ENCODE peak calls at places on chromosomes 4 and X, in six cellular contexts. A is K562, W is HepG2, J is GM12878, S is SK-N-SH, B is H1. E is an unnamed sample. For H3K27me3, the result is how much of the 10 kb centered on the place peaks cover.

GRCh38 chr4:48340276-48340904 is 939 bp upstream of the SLAIN2 start:
- DNase-seq in A (peak), W (no peak), J (no peak), S (no peak), B (no peak), E (peak)

GRCh38 chr4:38695844-38696243 is 31.8 kb downstream of the KLF3 start:
- DNase-seq in J (no peak), A (no peak), S (no peak), B (no peak), W (no peak), E (no peak)

GRCh38 chrX:71989768-71990167 is 79.1 kb downstream of the NHSL2 start:
- DNase-seq in A (no peak), J (no peak), B (no peak), S (no peak), W (no peak), E (no peak)

GRCh38 chrX:426881-427280 is 40.2 kb upstream of the PPP2R3B start:
- DNase-seq in A (no peak), J (no peak), S (no peak), B (no peak), W (no peak), E (no peak)

GRCh38 chrX:874061-874460 is 243.5 kb downstream of the SHOX start:
- DNase-seq in J (no peak), B (no peak), W (no peak), A (no peak), S (no peak), E (no peak)

GRCh38 chr4:55398966-55399365 is 3.2 kb downstream of the TMEM165 start:
- DNase-seq in B (no peak), W (peak), J (no peak), S (peak), A (peak), E (no peak)

GRCh38 chr4:122854860-122855259 is 28.2 kb downstream of the FGF2 start:
- DNase-seq in W (no peak), B (no peak), S (no peak), J (no peak), A (no peak), E (no peak)

GRCh38 chr4:38857354-38858096 is 908 bp upstream of the TLR6 start:
- DNase-seq in W (no peak), S (no peak), A (peak), B (no peak), J (peak), E (peak)

GRCh38 chr4:73127839-73128448 is 58.4 kb upstream of the COX18 start:
- DNase-seq in J (no peak), W (peak), A (peak), B (no peak), S (peak), E (no peak)

GRCh38 chrX:106178826-106179225 is 10.7 kb downstream of the PWWP3B start:
- DNase-seq in S (no peak), B (no peak), A (no peak), W (no peak), J (no peak), E (no peak)

GRCh38 chrX:30572004-30572403 is 5.6 kb downstream of the TASL start:
- DNase-seq in S (no peak), W (peak), J (peak), A (no peak), B (no peak), E (no peak)

GRCh38 chr4:121324331-121324730 is 56.5 kb downstream of the QRFPR start:
- DNase-seq in S (no peak), B (no peak), A (no peak), W (no peak), J (no peak), E (no peak)

GRCh38 chr4:53900275-53900649 is 164.1 kb downstream of the CHIC2 start:
- DNase-seq in B (no peak), W (no peak), S (no peak), A (no peak), J (no peak), E (no peak)
- H3K27ac ChIP-seq in B (no peak), W (no peak), S (peak), A (no peak), J (no peak), E (no peak)

GRCh38 chr4:4849524-4850193 is 9.8 kb upstream of the MSX1 start:
- DNase-seq in B (no peak), S (no peak), W (no peak), A (no peak), J (no peak), E (no peak)
- H3K27me3 ChIP-seq in B (half or more), S (under half), W (under half), A (half or more), J (under half), E (under half)

GRCh38 chrX:97494756-97495372 is 611.2 kb downstream of the RPA4 start:
- DNase-seq in W (no peak), A (no peak), J (peak), S (no peak), B (no peak), E (no peak)
- TF ChIP-seq GABPA in W (no peak), A (no peak), J (no peak), S (no peak), B (no peak), E (no peak)

GRCh38 chrX:10754445-10754844 is 134.1 kb upstream of the MID1 start:
- DNase-seq in S (peak), W (no peak), A (no peak), B (no peak), J (no peak), E (no peak)
- H3K27ac ChIP-seq in S (peak), W (no peak), A (no peak), B (no peak), J (no peak), E (no peak)

DNA sequence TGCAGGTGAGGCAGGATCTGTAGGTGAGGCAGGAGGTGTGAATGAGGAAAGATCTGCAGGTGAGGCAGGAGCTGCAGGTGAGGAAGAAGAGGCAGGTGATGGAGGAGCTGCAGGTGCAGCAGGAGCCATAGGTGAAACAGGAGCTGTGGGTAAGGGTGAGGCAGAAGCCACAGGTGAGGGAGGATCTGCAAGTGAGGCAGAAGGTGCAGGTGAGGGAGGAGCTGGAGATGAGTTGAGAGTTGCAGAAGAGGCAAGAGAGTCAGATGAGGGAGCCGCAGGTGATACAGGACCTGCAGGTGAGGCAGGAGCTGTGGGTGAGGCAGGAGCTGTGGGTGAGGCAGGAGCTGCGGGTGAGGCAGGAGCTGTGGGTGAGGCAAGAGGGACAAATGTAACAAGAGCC is 27.1 kb upstream of the PNMA3 start:
- DNase-seq in A (no peak), S (no peak), J (no peak), W (no peak), B (no peak), E (no peak)
- H3K27me3 ChIP-seq in A (under half), S (under half), J (under half), W (under half), B (under half), E (under half)

DNA sequence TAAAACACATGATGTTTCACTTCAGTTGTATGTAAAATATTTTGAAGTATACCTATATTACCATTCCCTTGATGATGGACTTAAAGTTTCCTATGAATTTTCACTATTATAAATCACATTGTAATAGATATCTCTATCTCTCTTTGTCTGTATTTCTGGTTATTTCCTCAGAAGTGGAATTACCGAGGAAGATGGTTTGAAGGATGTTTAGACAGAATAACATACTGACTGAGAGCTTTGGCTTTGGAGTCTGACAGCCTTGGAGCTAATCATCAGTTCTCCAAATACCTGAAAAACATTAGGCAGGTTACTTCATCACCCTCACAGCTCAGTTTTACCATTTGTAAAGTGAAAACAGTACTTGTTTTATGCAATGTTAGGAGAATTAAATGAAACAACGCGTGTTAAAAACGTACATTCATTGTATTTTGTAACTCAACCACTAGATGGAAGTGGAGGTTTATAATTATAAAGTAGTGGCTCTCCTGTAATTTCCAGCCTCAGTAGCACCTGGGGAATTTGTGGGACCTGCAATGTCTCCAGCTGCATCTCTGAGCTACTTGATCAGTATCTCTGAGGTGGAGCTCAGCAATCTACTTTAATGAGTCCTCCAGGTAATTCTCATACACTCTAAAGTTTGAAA is 14.3 kb downstream of the JCHAIN start:
- DNase-seq in J (no peak), A (peak), B (peak), S (peak), W (peak), E (no peak)
- TF ChIP-seq GABPA in J (no peak), A (no peak), B (no peak), S (no peak), W (no peak), E (no peak)

DNA sequence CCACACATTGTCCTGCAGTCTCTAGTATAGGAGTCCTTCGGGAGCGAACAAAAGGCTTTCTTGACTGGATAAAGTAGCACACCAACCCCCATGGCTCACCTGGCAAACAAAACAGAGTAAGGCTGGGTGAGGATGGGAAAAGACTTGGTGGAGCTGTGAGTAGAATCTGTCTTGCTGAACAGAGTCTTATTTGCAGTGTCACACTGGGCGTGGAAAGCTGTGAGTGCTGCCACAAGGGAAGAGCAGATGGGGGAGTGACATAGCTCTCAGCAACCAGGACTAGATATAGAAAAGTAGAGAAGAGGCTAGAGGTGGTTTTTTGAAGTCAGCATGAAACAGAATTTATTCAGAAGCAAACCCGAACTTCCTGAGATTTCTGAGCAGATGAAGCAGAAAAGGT is 137.2 kb upstream of the ESX1 start:
- DNase-seq in W (no peak), S (no peak), B (no peak), A (peak), J (no peak), E (no peak)
- H3K27ac ChIP-seq in W (no peak), S (no peak), B (no peak), A (no peak), J (no peak), E (no peak)